ENCODE peak calls at places on chromosomes 3 and 15, in eight cellular contexts. L is NCI-H1105 treated with DMSO at 0.1 percent for 48 hours; Q is amygdala; I is KBM-7; O is activated CD4-positive, alpha-beta T cell treated with anti-CD3 and anti-CD28 coated beads, Interleukin-2, amount 50 U/mL, for 24 hours; T is HFFc6; K is activated T-helper 1 cell treated with Interleukin-2 at 50 U/mL for 16 hours; A is EH. J is an unnamed sample.

GRCh38 chr3:53346514-53346913 is 829 bp downstream of the DCP1A start:
- DNase-seq in T (no peak), O (no peak), I (peak), L (no peak), K (no peak), Q (no peak), A (peak), J (no peak)

GRCh38 chr15:80191897-80192595 is 39.2 kb downstream of the FAH start:
- DNase-seq in Q (no peak), I (no peak), O (no peak), T (no peak), L (no peak), K (no peak), A (no peak), J (no peak)

GRCh38 chr3:99625237-99625622 is 13.2 kb upstream of the COL8A1 start:
- DNase-seq in Q (no peak), K (no peak), T (peak), L (no peak), I (no peak), O (no peak), A (peak), J (no peak)

GRCh38 chr3:12929801-12930200 is 88.4 kb upstream of the RPL32 start:
- DNase-seq in I (no peak), L (no peak), O (no peak), T (no peak), Q (no peak), A (no peak), K (no peak), J (no peak)

GRCh38 chr15:42060797-42061196 is 33.6 kb downstream of the PLA2G4D start:
- DNase-seq in A (no peak), Q (no peak), O (no peak), K (no peak), T (no peak), L (no peak), I (no peak), J (no peak)

GRCh38 chr3:113557374-113557773 is 25.0 kb downstream of the SIDT1 start:
- DNase-seq in Q (no peak), I (no peak), O (no peak), K (no peak), T (peak), L (no peak), A (peak), J (peak)

GRCh38 chr3:23055733-23056376 is 147.3 kb upstream of the UBE2E2 start:
- DNase-seq in Q (no peak), O (no peak), A (peak), T (peak), I (no peak), K (no peak), L (no peak), J (peak)

GRCh38 chr15:26838742-26839460 is 28.0 kb upstream of the GABRA5 start:
- DNase-seq in T (no peak), K (no peak), L (no peak), O (no peak), A (no peak), Q (no peak), I (peak), J (no peak)

GRCh38 chr15:31263751-31264533 is 62.7 kb upstream of the KLF13 start:
- DNase-seq in K (peak), A (no peak), Q (no peak), O (no peak), L (peak), T (no peak), I (peak), J (no peak)

GRCh38 chr3:63279000-63279366 is 875 bp downstream of the SYNPR start:
- DNase-seq in O (no peak), Q (no peak), A (no peak), L (no peak), I (no peak), K (no peak), T (no peak), J (no peak)

GRCh38 chr15:48397841-48398240 is 66.6 kb downstream of the DUT start:
- DNase-seq in L (no peak), O (no peak), T (no peak), Q (no peak), K (no peak), A (no peak), I (no peak), J (no peak)

GRCh38 chr3:52723935-52724334 is 18.0 kb downstream of the SPCS1 start:
- DNase-seq in L (no peak), O (no peak), Q (no peak), I (no peak), T (no peak), K (no peak), A (no peak), J (no peak)

GRCh38 chr15:63088532-63089245 is 33.0 kb upstream of the LACTB start:
- DNase-seq in O (no peak), I (no peak), Q (no peak), A (no peak), K (no peak), L (no peak), T (no peak), J (no peak)

GRCh38 chr3:23863060-23863459 is 53.7 kb downstream of the NKIRAS1 start:
- DNase-seq in T (peak), I (no peak), L (no peak), K (no peak), Q (no peak), A (peak), O (no peak), J (no peak)

GRCh38 chr3:194573680-194574437 is 59.4 kb downstream of the TMEM44 start:
- DNase-seq in T (no peak), A (peak), Q (no peak), L (peak), I (peak), O (no peak), K (no peak), J (no peak)

GRCh38 chr3:45125550-45126026 is 20.6 kb downstream of the CDCP1 start:
- DNase-seq in K (no peak), Q (no peak), L (no peak), A (no peak), T (no peak), I (no peak), O (no peak), J (no peak)